ENCODE peak calls at places on chromosomes 1 and 21, in eight cellular contexts. D is heart left ventricle, G is uterus, Z is breast epithelium, L is body of pancreas, S is upper lobe of right lung, O is lower lobe of right lung, W is upper lobe of left lung. Q is an unnamed sample.

GRCh38 chr21:44275041-44275440 is 10.6 kb upstream of the AIRE start:
- DNase-seq in D (no peak), G (no peak), Z (no peak), L (no peak), S (no peak), O (no peak), W (no peak), Q (no peak)

GRCh38 chr1:235397733-235398132 is 30.5 kb downstream of the TBCE start:
- DNase-seq in D (no peak), G (no peak), Z (no peak), L (no peak), S (no peak), O (no peak), W (no peak), Q (peak; percentile 69)

GRCh38 chr1:63624911-63625310 is 31.7 kb downstream of the PGM1 start:
- DNase-seq in D (no peak), G (no peak), Z (no peak), L (no peak), S (no peak), O (no peak), W (no peak), Q (no peak)

GRCh38 chr21:46569071-46569470 is 35.8 kb downstream of the S100B start:
- DNase-seq in D (no peak), G (no peak), Z (no peak), L (no peak), S (no peak), O (no peak), W (no peak), Q (no peak)

GRCh38 chr1:7650801-7651200 is 120.3 kb upstream of the VAMP3 start:
- DNase-seq in D (no peak), G (no peak), Z (no peak), L (peak; percentile 38), S (peak; percentile 83), O (peak; percentile 82), W (peak; percentile 82), Q (no peak)

GRCh38 chr1:109864960-109865611 is 45.6 kb upstream of the CSF1 start:
- DNase-seq in D (no peak), G (peak; percentile 64), Z (peak; percentile 49), L (no peak), S (no peak), O (no peak), W (no peak), Q (no peak)

GRCh38 chr1:29474274-29474824 is 238.0 kb downstream of the PTPRU start:
- DNase-seq in D (no peak), G (no peak), Z (no peak), L (no peak), S (no peak), O (no peak), W (no peak), Q (no peak)

GRCh38 chr1:10793129-10793651 is 3.3 kb downstream of the CASZ1 start:
- DNase-seq in D (no peak), G (no peak), Z (no peak), L (peak; percentile 43), S (no peak), O (no peak), W (no peak), Q (no peak)

GRCh38 chr1:163528710-163529348 is 207.1 kb downstream of the NUF2 start:
- DNase-seq in D (no peak), G (peak; percentile 32), Z (no peak), L (peak; percentile 42), S (no peak), O (no peak), W (no peak), Q (no peak)

GRCh38 chr1:178942285-178943218 is 71.7 kb upstream of the ANGPTL1 start:
- DNase-seq in D (peak; percentile 56), G (no peak), Z (no peak), L (no peak), S (no peak), O (no peak), W (no peak), Q (no peak)

GRCh38 chr1:1730870-1731269 is 6.7 kb upstream of the CDK11A start:
- DNase-seq in D (peak; percentile 8), G (no peak), Z (no peak), L (no peak), S (peak; percentile 54), O (no peak), W (no peak), Q (no peak)

GRCh38 chr1:37068897-37069296 is 34.6 kb upstream of the GRIK3 start:
- DNase-seq in D (no peak), G (no peak), Z (no peak), L (no peak), S (no peak), O (no peak), W (no peak), Q (no peak)

GRCh38 chr1:207644852-207645631 is at the start of gene CR1L:
- DNase-seq in D (peak; percentile 79), G (peak; percentile 47), Z (peak; percentile 71), L (peak; percentile 89), S (peak; percentile 91), O (peak; percentile 88), W (peak; percentile 87), Q (peak; percentile 54)

GRCh38 chr21:31927872-31928476 is 55.2 kb downstream of the HUNK start:
- DNase-seq in D (no peak), G (no peak), Z (no peak), L (no peak), S (no peak), O (no peak), W (no peak), Q (peak; percentile 75)

GRCh38 chr1:64703600-64703999 is 41.3 kb upstream of the RAVER2 start:
- DNase-seq in D (no peak), G (no peak), Z (no peak), L (no peak), S (no peak), O (no peak), W (no peak), Q (no peak)

GRCh38 chr1:94753171-94753972 is 66.8 kb upstream of the SLC44A3 start:
- DNase-seq in D (peak; percentile 88), G (no peak), Z (no peak), L (peak; percentile 71), S (no peak), O (no peak), W (peak; percentile 49), Q (peak; percentile 42)

GRCh38 chr1:19739628-19740027 is 60.1 kb downstream of the TMCO4 start:
- DNase-seq in D (no peak), G (no peak), Z (no peak), L (no peak), S (no peak), O (no peak), W (no peak), Q (no peak)

GRCh38 chr1:85259866-85260345 is 444 bp upstream of the C1orf52 start:
- DNase-seq in D (peak; percentile 29), G (peak; percentile 63), Z (no peak), L (peak; percentile 12), S (no peak), O (no peak), W (no peak), Q (no peak)

GRCh38 chr1:24484208-24484607 is 18.4 kb upstream of the RCAN3 start:
- DNase-seq in D (no peak), G (no peak), Z (no peak), L (no peak), S (no peak), O (no peak), W (no peak), Q (no peak)

GRCh38 chr1:31855038-31855845 is 39.4 kb upstream of the SPOCD1 start:
- DNase-seq in D (no peak), G (no peak), Z (no peak), L (no peak), S (no peak), O (no peak), W (no peak), Q (peak; percentile 26)

GRCh38 chr1:31859044-31859443 is 43.2 kb upstream of the SPOCD1 start:
- DNase-seq in D (no peak), G (no peak), Z (no peak), L (no peak), S (no peak), O (no peak), W (no peak), Q (no peak)

GRCh38 chr1:31857863-31858262 is 42.0 kb upstream of the SPOCD1 start:
- DNase-seq in D (no peak), G (no peak), Z (no peak), L (no peak), S (no peak), O (no peak), W (no peak), Q (no peak)

GRCh38 chr1:31859719-31860118 is 43.9 kb upstream of the SPOCD1 start:
- DNase-seq in D (no peak), G (no peak), Z (no peak), L (no peak), S (no peak), O (no peak), W (no peak), Q (no peak)

GRCh38 chr1:31856140-31856539 is 40.3 kb upstream of the SPOCD1 start:
- DNase-seq in D (no peak), G (no peak), Z (no peak), L (no peak), S (no peak), O (no peak), W (no peak), Q (no peak)
- H3K4me3 ChIP-seq in D (no peak overlapping the region), G (no peak overlapping the region), Z (no peak overlapping the region), L (no peak overlapping the region), S (no peak overlapping the region), O (no peak overlapping the region), W (no peak overlapping the region), Q (no peak overlapping the region)

GRCh38 chr1:113126207-113126606 is 53.2 kb downstream of the LRIG2 start:
- DNase-seq in D (no peak), G (no peak), Z (no peak), L (no peak), S (no peak), O (no peak), W (no peak), Q (no peak)

GRCh38 chr1:113128116-113128515 is 55.1 kb downstream of the LRIG2 start:
- DNase-seq in D (no peak), G (no peak), Z (no peak), L (no peak), S (no peak), O (no peak), W (no peak), Q (no peak)

GRCh38 chr1:113123737-113124136 is 50.7 kb downstream of the LRIG2 start:
- DNase-seq in D (no peak), G (no peak), Z (no peak), L (no peak), S (no peak), O (no peak), W (no peak), Q (no peak)

GRCh38 chr1:113125469-113125868 is 52.5 kb downstream of the LRIG2 start:
- DNase-seq in D (no peak), G (no peak), Z (no peak), L (no peak), S (no peak), O (no peak), W (no peak), Q (no peak)

GRCh38 chr1:113124366-113124765 is 51.4 kb downstream of the LRIG2 start:
- DNase-seq in D (no peak), G (no peak), Z (no peak), L (no peak), S (no peak), O (no peak), W (no peak), Q (no peak)
- H3K36me3 ChIP-seq in D (peaks cover 88% of the 10 kb centered on the region), G (no peaks in the 10 kb centered on the region), Z (no peaks in the 10 kb centered on the region), L (peaks cover 15% of the 10 kb centered on the region), S (peaks cover 86% of the 10 kb centered on the region), O (peaks cover 96% of the 10 kb centered on the region), W (peaks cover 75% of the 10 kb centered on the region), Q (peaks cover 78% of the 10 kb centered on the region)

GRCh38 chr1:205580140-205580922 is 51.5 kb downstream of the ELK4 start:
- DNase-seq in D (no peak), G (no peak), Z (no peak), L (no peak), S (no peak), O (no peak), W (peak; percentile 19), Q (no peak)
- H3K27me3 ChIP-seq in D (no peaks in the 10 kb centered on the region), G (no peaks in the 10 kb centered on the region), Z (no peaks in the 10 kb centered on the region), L (no peaks in the 10 kb centered on the region), S (no peaks in the 10 kb centered on the region), O (no peaks in the 10 kb centered on the region), W (no peaks in the 10 kb centered on the region), Q (peaks cover 28% of the 10 kb centered on the region)

GRCh38 chr1:201828451-201828819 is 522 bp upstream of the IPO9 start:
- DNase-seq in D (no peak), G (no peak), Z (no peak), L (no peak), S (no peak), O (no peak), W (no peak), Q (no peak)
- H3K4me3 ChIP-seq in D (peak overlapping the region; percentile 85), G (peak overlapping the region; percentile 99), Z (peak overlapping the region; percentile 95), L (no peak overlapping the region), S (peak overlapping the region; percentile 98), O (no peak overlapping the region), W (no peak overlapping the region), Q (peak overlapping the region; percentile 95)

Q was measured in SJSA1.